ENCODE peak calls at places on chromosome 12, in nine cellular contexts. P, G, Q, I, H, S, Z, W and U are unnamed samples.
A peak's percentile ranks its signal among the peaks of the same experiment; 100 is the strongest.

GRCh38 chr12:42855362-42855950 is 265.9 kb upstream of the PRICKLE1 start:
- DNase-seq in P (no peak), G (no peak), Q (no peak), I (no peak), H (no peak), S (no peak), Z (no peak), W (no peak), U (no peak)

GRCh38 chr12:8661751-8662150 is 875 bp downstream of the MFAP5 start:
- DNase-seq in P (no peak), G (no peak), Q (no peak), I (no peak), H (no peak), S (no peak), Z (no peak), W (no peak), U (no peak)

GRCh38 chr12:109766251-109766778 is 52.7 kb downstream of the FAM222A start:
- DNase-seq in P (no peak), G (no peak), Q (no peak), I (no peak), H (no peak), S (no peak), Z (no peak), W (no peak), U (no peak)

GRCh38 chr12:6532051-6532926 is 2.0 kb upstream of the GAPDH start:
- DNase-seq in P (peak; percentile 76), G (peak; percentile 99), Q (peak; percentile 93), I (peak; percentile 77), H (peak; percentile 77), S (peak; percentile 65), Z (no peak), W (no peak), U (no peak)

GRCh38 chr12:4118017-4118510 is 155.5 kb upstream of the CCND2 start:
- DNase-seq in P (no peak), G (peak; percentile 64), Q (no peak), I (peak; percentile 83), H (peak; percentile 81), S (peak; percentile 56), Z (peak; percentile 38), W (no peak), U (peak; percentile 30)

GRCh38 chr12:108515916-108516315 is 839 bp downstream of the FICD start:
- DNase-seq in P (no peak), G (no peak), Q (no peak), I (no peak), H (no peak), S (no peak), Z (no peak), W (no peak), U (no peak)

GRCh38 chr12:98513379-98514318 is 1.7 kb upstream of the TMPO start:
- DNase-seq in P (no peak), G (no peak), Q (no peak), I (no peak), H (peak; percentile 34), S (no peak), Z (no peak), W (no peak), U (no peak)

GRCh38 chr12:13602217-13602616 is 379.2 kb downstream of the GRIN2B start:
- DNase-seq in P (no peak), G (no peak), Q (no peak), I (no peak), H (no peak), S (no peak), Z (no peak), W (no peak), U (no peak)